ENCODE peak calls at places on chromosomes 2 and 18, in five cellular contexts. P is heart left ventricle, S is stomach, I is IMR-90, N is HepG2. F is an unnamed sample. For H3K4me1, the result is how much of the 10 kb centered on the place peaks cover.

GRCh38 chr18:48336332-48336731 is 72.9 kb downstream of the ZBTB7C start:
- DNase-seq in P (no peak), S (no peak), I (no peak), N (no peak), F (no peak)

GRCh38 chr2:238428866-238429265 is 2.1 kb downstream of the ASB1 start:
- DNase-seq in P (no peak), S (no peak), I (peak), N (no peak), F (no peak)

GRCh38 chr2:204078003-204078698 is 141.6 kb downstream of the ICOS start:
- DNase-seq in P (no peak), S (no peak), I (no peak), N (no peak), F (no peak)

GRCh38 chr18:10404148-10404547 is 50.3 kb upstream of the APCDD1 start:
- DNase-seq in P (no peak), S (no peak), I (no peak), N (no peak), F (no peak)

GRCh38 chr2:107811982-107812381 is 14.7 kb upstream of the RGPD4 start:
- DNase-seq in P (no peak), S (no peak), I (no peak), N (no peak), F (no peak)

GRCh38 chr2:64318476-64318748 is 135.6 kb upstream of the LGALSL start:
- DNase-seq in P (no peak), S (no peak), I (no peak), N (no peak), F (no peak)

GRCh38 chr2:70104231-70105111 is 17.2 kb downstream of the PCBP1 start:
- DNase-seq in P (peak), S (peak), I (peak), N (peak), F (peak)

GRCh38 chr2:213036836-213037235 is 114.6 kb downstream of the IKZF2 start:
- DNase-seq in P (no peak), S (no peak), I (peak), N (no peak), F (no peak)

GRCh38 chr18:3653263-3653858 is 203.4 kb downstream of the TGIF1 start:
- DNase-seq in P (no peak), S (no peak), I (no peak), N (no peak), F (no peak)

GRCh38 chr2:88933980-88934379 is 242.5 kb downstream of the RPIA start:
- DNase-seq in P (no peak), S (no peak), I (no peak), N (peak), F (no peak)

GRCh38 chr2:25034081-25034480 is 7.8 kb upstream of the EFR3B start:
- DNase-seq in P (no peak), S (no peak), I (no peak), N (no peak), F (no peak)

GRCh38 chr2:172698041-172698863 is 37.4 kb upstream of the RAPGEF4 start:
- DNase-seq in P (no peak), S (no peak), I (peak), N (no peak), F (no peak)

GRCh38 chr18:63098014-63098981 is 221.3 kb downstream of the BCL2 start:
- DNase-seq in P (no peak), S (no peak), I (no peak), N (no peak), F (no peak)

GRCh38 chr2:28365158-28365557 is 27.5 kb upstream of the FOSL2 start:
- DNase-seq in P (no peak), S (no peak), I (no peak), N (no peak), F (no peak)

GRCh38 chr2:201904529-201905420 is 98.4 kb downstream of the CDK15 start:
- DNase-seq in P (no peak), S (no peak), I (peak), N (no peak), F (no peak)

GRCh38 chr2:165777522-165778186 is 16.4 kb downstream of the GALNT3 start:
- DNase-seq in P (no peak), S (no peak), I (no peak), N (no peak), F (no peak)

GRCh38 chr2:62362561-62362960 is 143.4 kb downstream of the TMEM17 start:
- DNase-seq in P (no peak), S (peak), I (no peak), N (no peak), F (no peak)

GRCh38 chr2:158413581-158413980 is 43.0 kb downstream of the CCDC148 start:
- DNase-seq in P (no peak), S (no peak), I (peak), N (no peak), F (no peak)

GRCh38 chr2:11583840-11584529 is 50.1 kb downstream of the GREB1 start:
- DNase-seq in P (peak), S (peak), I (peak), N (peak), F (peak)

GRCh38 chr2:4618630-4619228 is 915.4 kb downstream of the DCDC2C start:
- DNase-seq in P (no peak), S (no peak), I (no peak), N (no peak), F (no peak)

GRCh38 chr18:31723998-31724711 is 36.5 kb downstream of the SLC25A52 start:
- DNase-seq in P (peak), S (peak), I (no peak), N (no peak), F (peak)

GRCh38 chr18:78625895-78626294 is 353.7 kb upstream of the SALL3 start:
- DNase-seq in P (no peak), S (no peak), I (no peak), N (no peak), F (no peak)

GRCh38 chr18:78629426-78629825 is 350.2 kb upstream of the SALL3 start:
- DNase-seq in P (no peak), S (peak), I (no peak), N (no peak), F (no peak)

GRCh38 chr18:78630356-78630755 is 349.3 kb upstream of the SALL3 start:
- DNase-seq in P (no peak), S (peak), I (no peak), N (no peak), F (no peak)

GRCh38 chr18:78625446-78625845 is 354.2 kb upstream of the SALL3 start:
- DNase-seq in P (no peak), S (no peak), I (no peak), N (no peak), F (no peak)

DNA sequence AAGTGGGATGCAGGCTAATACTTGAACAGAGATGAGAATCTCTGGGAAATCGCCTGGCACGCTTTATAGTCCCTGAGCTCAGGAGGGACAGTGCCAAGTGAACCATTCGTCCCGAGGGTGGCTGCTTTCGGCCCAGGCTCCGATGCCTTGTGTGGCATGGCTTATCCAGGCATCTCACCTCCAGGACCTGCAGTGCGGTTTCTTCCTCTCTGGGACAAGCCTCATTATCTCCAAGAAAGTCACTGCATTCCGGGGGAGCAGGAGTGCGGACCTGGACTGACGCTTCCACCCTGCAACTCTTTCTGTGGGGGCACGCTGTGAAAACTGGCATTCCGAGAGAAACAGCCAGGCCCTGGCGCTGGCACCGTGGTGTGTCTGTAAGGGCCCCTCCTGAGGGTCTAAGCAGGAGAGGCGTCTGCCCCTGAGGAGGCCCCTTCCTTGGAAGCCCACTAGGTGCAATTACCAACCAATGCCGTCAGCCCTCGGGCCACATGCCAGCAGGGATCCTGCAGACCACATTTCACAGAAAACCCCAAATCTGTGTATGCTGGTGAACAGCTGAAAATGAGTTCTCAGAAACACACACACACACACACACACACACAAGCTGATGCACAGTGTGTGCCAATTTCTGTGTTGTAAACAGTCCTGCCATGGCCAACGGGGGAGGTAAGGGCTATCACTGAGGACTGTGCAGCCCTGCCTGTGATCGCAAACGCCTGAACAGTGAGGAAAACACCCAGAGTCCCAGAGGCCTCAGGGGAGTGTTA is 351.9 kb upstream of the SALL3 start:
- DNase-seq in P (no peak), S (no peak), I (no peak), N (no peak), F (no peak)
- H3K4me1 ChIP-seq in P (under half), S (under half), I (under half), N (under half), F (under half)

DNA sequence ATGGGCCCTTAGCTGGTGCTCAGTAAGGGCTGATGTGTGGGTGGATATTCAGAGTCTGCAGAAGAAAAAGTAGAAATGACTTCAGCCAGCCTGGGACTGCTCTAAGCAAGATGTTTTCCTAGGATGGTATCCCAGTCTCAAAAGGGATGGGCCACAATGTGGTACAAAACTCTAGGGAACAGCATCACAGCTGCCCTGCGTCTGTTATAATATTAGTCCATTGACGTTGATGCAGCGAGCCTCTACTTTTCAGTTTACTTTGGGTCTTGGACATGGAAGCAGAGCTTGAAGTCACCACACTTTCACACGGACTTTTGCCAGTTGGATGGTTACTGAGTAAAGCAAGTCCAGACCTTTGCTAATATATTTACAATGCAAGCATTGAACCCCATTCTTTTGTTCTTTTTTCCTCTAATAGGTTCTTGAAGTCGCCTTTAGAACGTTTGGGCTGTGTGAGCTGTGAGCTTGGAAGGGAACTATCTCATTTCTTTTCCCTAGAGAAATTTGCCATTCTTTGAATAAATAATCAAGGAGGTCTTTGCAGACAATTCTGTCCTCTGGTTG is 105.7 kb downstream of the RDH14 start:
- DNase-seq in P (no peak), S (no peak), I (no peak), N (no peak), F (no peak)
- H3K27ac ChIP-seq in P (peak), S (no peak), I (peak), N (no peak), F (no peak)

GRCh38 chr2:54839526-54840255 is 116.2 kb downstream of the EML6 start:
- DNase-seq in P (no peak), S (no peak), I (no peak), N (no peak), F (no peak)

GRCh38 chr2:54836477-54836876 is 113.0 kb downstream of the EML6 start:
- DNase-seq in P (no peak), S (no peak), I (no peak), N (no peak), F (no peak)

GRCh38 chr2:54840559-54840958 is 117.1 kb downstream of the EML6 start:
- DNase-seq in P (no peak), S (no peak), I (no peak), N (no peak), F (no peak)

GRCh38 chr2:54834721-54835120 is 111.3 kb downstream of the EML6 start:
- DNase-seq in P (no peak), S (no peak), I (no peak), N (no peak), F (no peak)

GRCh38 chr2:54838585-54839035 is 115.1 kb downstream of the EML6 start:
- DNase-seq in P (peak), S (peak), I (peak), N (peak), F (peak)
- TF ChIP-seq POLR2A in P (no peak), S (no peak), I (no peak), N (no peak), F (no peak)

DNA sequence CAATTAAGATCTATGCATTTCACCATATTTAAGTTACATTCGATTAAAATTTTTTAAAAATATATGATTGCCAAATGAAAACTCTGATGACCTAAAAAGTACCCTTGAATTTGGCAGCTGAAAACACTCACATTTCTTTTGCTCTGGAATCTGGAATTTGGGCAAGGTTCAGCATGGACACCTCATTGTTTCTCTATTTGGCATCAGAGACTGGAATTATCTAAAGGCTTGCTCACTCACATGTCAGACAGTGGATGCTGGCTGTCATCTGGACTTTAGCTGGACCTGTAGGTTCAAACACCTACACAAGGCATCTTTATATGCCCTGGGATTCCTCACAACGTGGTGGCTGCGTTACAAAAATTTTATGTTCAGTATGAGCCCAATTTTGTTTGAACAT is 16.1 kb downstream of the MBOAT2 start:
- DNase-seq in P (no peak), S (no peak), I (peak), N (no peak), F (no peak)
- H3K4me1 ChIP-seq in P (under half), S (under half), I (under half), N (under half), F (under half)

GRCh38 chr2:46239847-46240181 is 57.4 kb upstream of the EPAS1 start:
- DNase-seq in P (no peak), S (no peak), I (no peak), N (no peak), F (no peak)
- H3K27ac ChIP-seq in P (no peak), S (no peak), I (no peak), N (no peak), F (no peak)

GRCh38 chr2:96875498-96876035 is 5.7 kb upstream of the SEMA4C start:
- DNase-seq in P (no peak), S (no peak), I (no peak), N (peak), F (no peak)

GRCh38 chr2:96872591-96873349 is 2.9 kb upstream of the SEMA4C start:
- DNase-seq in P (no peak), S (no peak), I (peak), N (no peak), F (no peak)

GRCh38 chr2:96876036-96876810 is 6.3 kb upstream of the SEMA4C start:
- DNase-seq in P (no peak), S (no peak), I (peak), N (no peak), F (no peak)

GRCh38 chr2:96873651-96874096 is 3.8 kb upstream of the SEMA4C start:
- DNase-seq in P (peak), S (no peak), I (no peak), N (no peak), F (no peak)

GRCh38 chr2:96874099-96874831 is 4.4 kb upstream of the SEMA4C start:
- DNase-seq in P (no peak), S (no peak), I (no peak), N (no peak), F (no peak)
- TF ChIP-seq POLR2A in P (no peak), S (no peak), I (no peak), N (no peak), F (no peak)

GRCh38 chr18:70190529-70190928 is 15.0 kb downstream of the RTTN start:
- DNase-seq in P (no peak), S (no peak), I (peak), N (no peak), F (no peak)
- H3K4me1 ChIP-seq in P (under half), S (under half), I (under half), N (under half), F (under half)

GRCh38 chr2:206211657-206212255 is 52.1 kb downstream of the EEF1B2 start:
- DNase-seq in P (no peak), S (no peak), I (peak), N (no peak), F (no peak)

GRCh38 chr2:206217162-206217561 is 57.3 kb upstream of the ZDBF2 start:
- DNase-seq in P (no peak), S (no peak), I (no peak), N (no peak), F (no peak)

GRCh38 chr2:206213514-206213845 is 53.8 kb downstream of the EEF1B2 start:
- DNase-seq in P (no peak), S (no peak), I (no peak), N (no peak), F (no peak)

GRCh38 chr2:206208900-206209299 is 49.2 kb downstream of the EEF1B2 start:
- DNase-seq in P (no peak), S (no peak), I (no peak), N (peak), F (no peak)

DNA sequence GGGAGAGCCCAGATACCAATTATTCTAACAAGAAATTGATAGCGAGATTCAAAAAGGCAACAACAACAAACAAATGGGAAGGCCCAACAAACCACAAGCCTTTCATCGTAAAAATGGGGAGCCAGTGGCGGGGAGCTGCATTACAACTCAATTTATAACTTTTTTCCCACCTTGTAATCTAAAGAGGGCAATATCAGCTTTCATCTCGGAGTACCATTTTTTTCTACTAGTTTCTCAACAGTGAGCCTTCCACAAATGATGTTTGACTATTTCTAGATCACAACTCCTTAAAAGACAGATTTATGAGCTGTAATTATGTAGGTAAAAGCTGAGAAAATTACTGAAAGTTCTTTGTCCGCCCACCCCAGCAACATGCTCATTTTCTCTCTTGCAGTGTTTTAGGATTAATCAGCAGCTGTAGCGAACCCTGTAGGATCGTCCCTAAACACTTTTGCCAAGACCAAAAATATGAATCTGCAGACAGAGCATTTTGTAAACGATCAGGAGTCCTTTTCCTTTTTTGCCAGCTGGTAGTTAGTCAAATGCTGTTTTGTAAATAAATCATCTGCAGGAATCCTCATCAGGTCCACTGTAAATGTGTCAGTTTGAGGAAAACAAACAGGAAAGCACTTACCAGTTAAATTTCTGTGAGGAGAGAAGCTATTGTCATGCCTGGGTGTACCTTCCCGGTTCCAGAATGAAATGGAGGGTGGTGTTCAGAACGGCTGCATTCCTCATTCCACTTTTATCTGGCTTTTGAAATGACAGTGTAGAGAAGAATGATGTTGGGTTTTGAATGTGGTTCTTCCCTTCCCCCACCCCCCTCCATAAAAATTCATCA is 53.2 kb downstream of the EEF1B2 start:
- DNase-seq in P (no peak), S (no peak), I (peak), N (no peak), F (no peak)
- H3K27ac ChIP-seq in P (no peak), S (no peak), I (no peak), N (no peak), F (no peak)